ENCODE peak calls at places on chromosomes 5 and 9, in four cellular contexts. I is HS-5, G is Caki2, E is sciatic nerve. M is an unnamed sample.

GRCh38 chr9:81118416-81118815 is 570.9 kb downstream of the TLE1 start:
- DNase-seq in I (no peak), G (no peak), E (no peak), M (no peak)

GRCh38 chr5:60722416-60722815 is 22.4 kb upstream of the DEPDC1B start:
- DNase-seq in I (no peak), G (no peak), E (no peak), M (no peak)

GRCh38 chr5:35478856-35479682 is 138.6 kb upstream of the SPEF2 start:
- DNase-seq in I (peak), G (peak), E (no peak), M (no peak)

GRCh38 chr9:124467410-124468060 is 17.3 kb downstream of the ADGRD2 start:
- DNase-seq in I (no peak), G (no peak), E (no peak), M (peak)

GRCh38 chr5:170353011-170353890 is 35.9 kb downstream of the KCNMB1 start:
- DNase-seq in I (no peak), G (no peak), E (no peak), M (no peak)

GRCh38 chr9:68725070-68725469 is 20.0 kb downstream of the PIP5K1B start:
- DNase-seq in I (no peak), G (no peak), E (no peak), M (no peak)

GRCh38 chr5:149863830-149864229 is 80.8 kb downstream of the PDE6A start:
- DNase-seq in I (no peak), G (no peak), E (no peak), M (no peak)

GRCh38 chr5:139638090-139638735 is 9.9 kb upstream of the CXXC5 start:
- DNase-seq in I (no peak), G (peak), E (peak), M (peak)

GRCh38 chr5:135850671-135851070 is 16.2 kb downstream of the SLC25A48 start:
- DNase-seq in I (no peak), G (no peak), E (no peak), M (no peak)

GRCh38 chr9:119009253-119009652 is 360.0 kb downstream of the BRINP1 start:
- DNase-seq in I (peak), G (peak), E (no peak), M (no peak)

GRCh38 chr9:77926314-77926959 is 105.2 kb downstream of the GNAQ start:
- DNase-seq in I (peak), G (peak), E (no peak), M (no peak)

GRCh38 chr9:110076894-110077725 is 130.8 kb downstream of the C9orf152 start:
- DNase-seq in I (peak), G (peak), E (no peak), M (no peak)

GRCh38 chr5:146130440-146131045 is 25.2 kb upstream of the PLAC8L1 start:
- DNase-seq in I (no peak), G (no peak), E (no peak), M (no peak)

GRCh38 chr5:142360051-142360498 is 35.3 kb upstream of the SPRY4 start:
- DNase-seq in I (no peak), G (peak), E (peak), M (no peak)

GRCh38 chr9:82604947-82605656 is 457.8 kb downstream of the RASEF start:
- DNase-seq in I (no peak), G (no peak), E (no peak), M (no peak)

GRCh38 chr9:136534396-136534795 is 11.5 kb downstream of the NOTCH1 start:
- DNase-seq in I (no peak), G (no peak), E (no peak), M (no peak)

GRCh38 chr5:37751227-37751626 is 88.6 kb downstream of the GDNF start:
- DNase-seq in I (no peak), G (no peak), E (no peak), M (no peak)

GRCh38 chr9:121073038-121073437 is 1.7 kb upstream of the CNTRL start:
- DNase-seq in I (peak), G (no peak), E (peak), M (no peak)

GRCh38 chr9:98104445-98104881 is 14.6 kb downstream of the TRIM14 start:
- DNase-seq in I (no peak), G (no peak), E (no peak), M (peak)

GRCh38 chr9:122095010-122095767 is 2.1 kb upstream of the TTLL11 start:
- DNase-seq in I (no peak), G (peak), E (no peak), M (no peak)

GRCh38 chr5:173501922-173502321 is 114.5 kb downstream of the BOD1 start:
- DNase-seq in I (no peak), G (no peak), E (no peak), M (no peak)

GRCh38 chr5:163005949-163006348 is 431.4 kb upstream of the CCNG1 start:
- DNase-seq in I (no peak), G (peak), E (no peak), M (no peak)

GRCh38 chr5:108481355-108481931 is 99.5 kb upstream of the FBXL17 start:
- DNase-seq in I (peak), G (no peak), E (no peak), M (no peak)

GRCh38 chr5:176610430-176610763 is 441 bp upstream of the GPRIN1 start:
- DNase-seq in I (no peak), G (no peak), E (no peak), M (no peak)

GRCh38 chr5:16994576-16994975 is 58.5 kb upstream of the MYO10 start:
- DNase-seq in I (no peak), G (peak), E (no peak), M (no peak)

GRCh38 chr9:131610231-131610761 is 65.0 kb downstream of the PRRT1B start:
- DNase-seq in I (no peak), G (no peak), E (no peak), M (no peak)

GRCh38 chr9:13279284-13280162 is at the start of gene MPDZ:
- DNase-seq in I (no peak), G (peak), E (peak), M (peak)

GRCh38 chr5:7795311-7795710 is 55.6 kb downstream of the CFAP90 start:
- DNase-seq in I (no peak), G (no peak), E (no peak), M (no peak)

GRCh38 chr5:126970517-126971017 is 59.8 kb downstream of the MARCHF3 start:
- DNase-seq in I (peak), G (no peak), E (no peak), M (no peak)

GRCh38 chr5:170327802-170328201 is 30.2 kb upstream of the LCP2 start:
- DNase-seq in I (no peak), G (no peak), E (no peak), M (no peak)

GRCh38 chr5:147949711-147950573 is 43.6 kb upstream of the C5orf46 start:
- DNase-seq in I (no peak), G (peak), E (no peak), M (no peak)

GRCh38 chr5:128470663-128471062 is 67.4 kb downstream of the FBN2 start:
- DNase-seq in I (peak), G (no peak), E (no peak), M (no peak)

GRCh38 chr5:110899566-110900412 is 161.0 kb downstream of the SLC25A46 start:
- DNase-seq in I (peak), G (peak), E (no peak), M (no peak)

GRCh38 chr9:93126825-93127368 is 7.2 kb downstream of the NINJ1 start:
- DNase-seq in I (no peak), G (no peak), E (peak), M (peak)

GRCh38 chr5:17222679-17223078 is 5.2 kb downstream of the BASP1 start:
- DNase-seq in I (no peak), G (no peak), E (no peak), M (no peak)

GRCh38 chr5:6393596-6394194 is 15.3 kb upstream of the MED10 start:
- DNase-seq in I (no peak), G (no peak), E (no peak), M (no peak)

GRCh38 chr9:86443992-86444391 is 89.8 kb upstream of the TUT7 start:
- DNase-seq in I (no peak), G (no peak), E (no peak), M (no peak)

GRCh38 chr5:115457985-115458384 is 86.6 kb downstream of the FEM1C start:
- DNase-seq in I (no peak), G (peak), E (no peak), M (no peak)

M was measured in posterior vena cava.